ENCODE peak calls at places on chromosomes 3 and 15, in five cellular contexts. One of them, this sample, is unnamed.
A peak's percentile ranks its signal among the peaks of the same experiment; 100 is the strongest.

GRCh38 chr3:34073141-34073540 is 274.7 kb downstream of the PDCD6IP start:
- DNase-seq in SIG-M5: no peak
- DNase-seq in WTC11: no peak
- DNase-seq in activated naive CD8-positive, alpha-beta T cell treated with anti-CD3 and anti-CD28 coated beads, Interleukin-2, amount 50 U/mL, for 24 hours: no peak
- DNase-seq in stimulated activated CD4-positive, alpha-beta T cell treated with anti-CD3 and anti-CD28 coated beads, Interleukin-15, amount 100 ng/mL, for 1 hour: no peak
- DNase-seq in this sample: no peak

GRCh38 chr3:159634414-159634813 is 354.2 kb upstream of the IL12A start:
- DNase-seq in SIG-M5: no peak
- DNase-seq in WTC11: no peak
- DNase-seq in activated naive CD8-positive, alpha-beta T cell treated with anti-CD3 and anti-CD28 coated beads, Interleukin-2, amount 50 U/mL, for 24 hours: no peak
- DNase-seq in stimulated activated CD4-positive, alpha-beta T cell treated with anti-CD3 and anti-CD28 coated beads, Interleukin-15, amount 100 ng/mL, for 1 hour: no peak
- DNase-seq in this sample: no peak

GRCh38 chr3:131386429-131386926 is 4.9 kb downstream of the NUDT16 start:
- DNase-seq in SIG-M5: peak; percentile 10
- DNase-seq in WTC11: no peak
- DNase-seq in activated naive CD8-positive, alpha-beta T cell treated with anti-CD3 and anti-CD28 coated beads, Interleukin-2, amount 50 U/mL, for 24 hours: no peak
- DNase-seq in stimulated activated CD4-positive, alpha-beta T cell treated with anti-CD3 and anti-CD28 coated beads, Interleukin-15, amount 100 ng/mL, for 1 hour: no peak
- DNase-seq in this sample: no peak

GRCh38 chr3:30370681-30371271 is 235.6 kb upstream of the TGFBR2 start:
- DNase-seq in SIG-M5: no peak
- DNase-seq in WTC11: no peak
- DNase-seq in activated naive CD8-positive, alpha-beta T cell treated with anti-CD3 and anti-CD28 coated beads, Interleukin-2, amount 50 U/mL, for 24 hours: no peak
- DNase-seq in stimulated activated CD4-positive, alpha-beta T cell treated with anti-CD3 and anti-CD28 coated beads, Interleukin-15, amount 100 ng/mL, for 1 hour: no peak
- DNase-seq in this sample: no peak

GRCh38 chr3:126465928-126466564 is 9.6 kb downstream of the ZXDC start:
- DNase-seq in SIG-M5: no peak
- DNase-seq in WTC11: peak; percentile 4
- DNase-seq in activated naive CD8-positive, alpha-beta T cell treated with anti-CD3 and anti-CD28 coated beads, Interleukin-2, amount 50 U/mL, for 24 hours: no peak
- DNase-seq in stimulated activated CD4-positive, alpha-beta T cell treated with anti-CD3 and anti-CD28 coated beads, Interleukin-15, amount 100 ng/mL, for 1 hour: no peak
- DNase-seq in this sample: no peak

GRCh38 chr15:73935547-73935946 is 9.3 kb downstream of the LOXL1 start:
- DNase-seq in SIG-M5: no peak
- DNase-seq in WTC11: no peak
- DNase-seq in activated naive CD8-positive, alpha-beta T cell treated with anti-CD3 and anti-CD28 coated beads, Interleukin-2, amount 50 U/mL, for 24 hours: no peak
- DNase-seq in stimulated activated CD4-positive, alpha-beta T cell treated with anti-CD3 and anti-CD28 coated beads, Interleukin-15, amount 100 ng/mL, for 1 hour: no peak
- DNase-seq in this sample: no peak

GRCh38 chr15:37004373-37004869 is 95.9 kb downstream of the MEIS2 start:
- DNase-seq in SIG-M5: no peak
- DNase-seq in WTC11: no peak
- DNase-seq in activated naive CD8-positive, alpha-beta T cell treated with anti-CD3 and anti-CD28 coated beads, Interleukin-2, amount 50 U/mL, for 24 hours: no peak
- DNase-seq in stimulated activated CD4-positive, alpha-beta T cell treated with anti-CD3 and anti-CD28 coated beads, Interleukin-15, amount 100 ng/mL, for 1 hour: no peak
- DNase-seq in this sample: no peak

GRCh38 chr15:74889390-74889881 is 406 bp upstream of the MPI start:
- DNase-seq in SIG-M5: no peak
- DNase-seq in WTC11: peak; percentile 40
- DNase-seq in activated naive CD8-positive, alpha-beta T cell treated with anti-CD3 and anti-CD28 coated beads, Interleukin-2, amount 50 U/mL, for 24 hours: peak; percentile 27
- DNase-seq in stimulated activated CD4-positive, alpha-beta T cell treated with anti-CD3 and anti-CD28 coated beads, Interleukin-15, amount 100 ng/mL, for 1 hour: no peak
- DNase-seq in this sample: no peak

GRCh38 chr3:141594357-141594756 is 107.5 kb downstream of the RASA2 start:
- DNase-seq in SIG-M5: no peak
- DNase-seq in WTC11: no peak
- DNase-seq in activated naive CD8-positive, alpha-beta T cell treated with anti-CD3 and anti-CD28 coated beads, Interleukin-2, amount 50 U/mL, for 24 hours: no peak
- DNase-seq in stimulated activated CD4-positive, alpha-beta T cell treated with anti-CD3 and anti-CD28 coated beads, Interleukin-15, amount 100 ng/mL, for 1 hour: no peak
- DNase-seq in this sample: no peak

GRCh38 chr15:25565470-25566264 is 126.8 kb upstream of the UBE3A start:
- DNase-seq in SIG-M5: no peak
- DNase-seq in WTC11: no peak
- DNase-seq in activated naive CD8-positive, alpha-beta T cell treated with anti-CD3 and anti-CD28 coated beads, Interleukin-2, amount 50 U/mL, for 24 hours: no peak
- DNase-seq in stimulated activated CD4-positive, alpha-beta T cell treated with anti-CD3 and anti-CD28 coated beads, Interleukin-15, amount 100 ng/mL, for 1 hour: no peak
- DNase-seq in this sample: no peak

GRCh38 chr15:58077427-58077826 is 11.9 kb upstream of the ALDH1A2 start:
- DNase-seq in SIG-M5: no peak
- DNase-seq in WTC11: no peak
- DNase-seq in activated naive CD8-positive, alpha-beta T cell treated with anti-CD3 and anti-CD28 coated beads, Interleukin-2, amount 50 U/mL, for 24 hours: no peak
- DNase-seq in stimulated activated CD4-positive, alpha-beta T cell treated with anti-CD3 and anti-CD28 coated beads, Interleukin-15, amount 100 ng/mL, for 1 hour: no peak
- DNase-seq in this sample: no peak

GRCh38 chr3:98655666-98656065 is 62.3 kb upstream of the CPOX start:
- DNase-seq in SIG-M5: no peak
- DNase-seq in WTC11: no peak
- DNase-seq in activated naive CD8-positive, alpha-beta T cell treated with anti-CD3 and anti-CD28 coated beads, Interleukin-2, amount 50 U/mL, for 24 hours: no peak
- DNase-seq in stimulated activated CD4-positive, alpha-beta T cell treated with anti-CD3 and anti-CD28 coated beads, Interleukin-15, amount 100 ng/mL, for 1 hour: no peak
- DNase-seq in this sample: no peak

GRCh38 chr15:29925227-29926082 is 103.2 kb upstream of the TJP1 start:
- DNase-seq in SIG-M5: no peak
- DNase-seq in WTC11: peak; percentile 91
- DNase-seq in activated naive CD8-positive, alpha-beta T cell treated with anti-CD3 and anti-CD28 coated beads, Interleukin-2, amount 50 U/mL, for 24 hours: peak; percentile 40
- DNase-seq in stimulated activated CD4-positive, alpha-beta T cell treated with anti-CD3 and anti-CD28 coated beads, Interleukin-15, amount 100 ng/mL, for 1 hour: peak; percentile 3
- DNase-seq in this sample: no peak

GRCh38 chr3:136276049-136276755 is 26.1 kb downstream of the PCCB start:
- DNase-seq in SIG-M5: no peak
- DNase-seq in WTC11: no peak
- DNase-seq in activated naive CD8-positive, alpha-beta T cell treated with anti-CD3 and anti-CD28 coated beads, Interleukin-2, amount 50 U/mL, for 24 hours: no peak
- DNase-seq in stimulated activated CD4-positive, alpha-beta T cell treated with anti-CD3 and anti-CD28 coated beads, Interleukin-15, amount 100 ng/mL, for 1 hour: no peak
- DNase-seq in this sample: no peak

GRCh38 chr3:58342676-58343075 is 10.0 kb downstream of the PXK start:
- DNase-seq in SIG-M5: no peak
- DNase-seq in WTC11: no peak
- DNase-seq in activated naive CD8-positive, alpha-beta T cell treated with anti-CD3 and anti-CD28 coated beads, Interleukin-2, amount 50 U/mL, for 24 hours: no peak
- DNase-seq in stimulated activated CD4-positive, alpha-beta T cell treated with anti-CD3 and anti-CD28 coated beads, Interleukin-15, amount 100 ng/mL, for 1 hour: no peak
- DNase-seq in this sample: no peak

GRCh38 chr3:16550676-16551341 is 37.3 kb upstream of the RFTN1 start:
- DNase-seq in SIG-M5: peak; percentile 53
- DNase-seq in WTC11: peak; percentile 73
- DNase-seq in activated naive CD8-positive, alpha-beta T cell treated with anti-CD3 and anti-CD28 coated beads, Interleukin-2, amount 50 U/mL, for 24 hours: peak; percentile 77
- DNase-seq in stimulated activated CD4-positive, alpha-beta T cell treated with anti-CD3 and anti-CD28 coated beads, Interleukin-15, amount 100 ng/mL, for 1 hour: peak; percentile 11
- DNase-seq in this sample: peak; percentile 53

GRCh38 chr3:45601156-45601555 is 6.6 kb downstream of the LIMD1 start:
- DNase-seq in SIG-M5: no peak
- DNase-seq in WTC11: no peak
- DNase-seq in activated naive CD8-positive, alpha-beta T cell treated with anti-CD3 and anti-CD28 coated beads, Interleukin-2, amount 50 U/mL, for 24 hours: no peak
- DNase-seq in stimulated activated CD4-positive, alpha-beta T cell treated with anti-CD3 and anti-CD28 coated beads, Interleukin-15, amount 100 ng/mL, for 1 hour: no peak
- DNase-seq in this sample: no peak

GRCh38 chr3:37029516-37030163 is 36.3 kb downstream of the MLH1 start:
- DNase-seq in SIG-M5: no peak
- DNase-seq in WTC11: no peak
- DNase-seq in activated naive CD8-positive, alpha-beta T cell treated with anti-CD3 and anti-CD28 coated beads, Interleukin-2, amount 50 U/mL, for 24 hours: no peak
- DNase-seq in stimulated activated CD4-positive, alpha-beta T cell treated with anti-CD3 and anti-CD28 coated beads, Interleukin-15, amount 100 ng/mL, for 1 hour: no peak
- DNase-seq in this sample: no peak

GRCh38 chr3:105611304-105612192 is 244.8 kb downstream of the ALCAM start:
- DNase-seq in SIG-M5: no peak
- DNase-seq in WTC11: no peak
- DNase-seq in activated naive CD8-positive, alpha-beta T cell treated with anti-CD3 and anti-CD28 coated beads, Interleukin-2, amount 50 U/mL, for 24 hours: no peak
- DNase-seq in stimulated activated CD4-positive, alpha-beta T cell treated with anti-CD3 and anti-CD28 coated beads, Interleukin-15, amount 100 ng/mL, for 1 hour: no peak
- DNase-seq in this sample: no peak

GRCh38 chr3:72482589-72483249 is 365.5 kb downstream of the SHQ1 start:
- DNase-seq in SIG-M5: no peak
- DNase-seq in WTC11: no peak
- DNase-seq in activated naive CD8-positive, alpha-beta T cell treated with anti-CD3 and anti-CD28 coated beads, Interleukin-2, amount 50 U/mL, for 24 hours: peak; percentile 85
- DNase-seq in stimulated activated CD4-positive, alpha-beta T cell treated with anti-CD3 and anti-CD28 coated beads, Interleukin-15, amount 100 ng/mL, for 1 hour: peak; percentile 74
- DNase-seq in this sample: peak; percentile 52

GRCh38 chr3:138942271-138942670 is 4.7 kb downstream of the FOXL2 start:
- DNase-seq in SIG-M5: no peak
- DNase-seq in WTC11: peak; percentile 3
- DNase-seq in activated naive CD8-positive, alpha-beta T cell treated with anti-CD3 and anti-CD28 coated beads, Interleukin-2, amount 50 U/mL, for 24 hours: no peak
- DNase-seq in stimulated activated CD4-positive, alpha-beta T cell treated with anti-CD3 and anti-CD28 coated beads, Interleukin-15, amount 100 ng/mL, for 1 hour: no peak
- DNase-seq in this sample: no peak

GRCh38 chr3:177337548-177338331 is 140.5 kb upstream of the TBL1XR1 start:
- DNase-seq in SIG-M5: no peak
- DNase-seq in WTC11: no peak
- DNase-seq in activated naive CD8-positive, alpha-beta T cell treated with anti-CD3 and anti-CD28 coated beads, Interleukin-2, amount 50 U/mL, for 24 hours: peak; percentile 73
- DNase-seq in stimulated activated CD4-positive, alpha-beta T cell treated with anti-CD3 and anti-CD28 coated beads, Interleukin-15, amount 100 ng/mL, for 1 hour: peak; percentile 31
- DNase-seq in this sample: no peak

GRCh38 chr3:149352556-149352955 is 19.1 kb upstream of the TM4SF18 start:
- DNase-seq in SIG-M5: no peak
- DNase-seq in WTC11: peak; percentile 75
- DNase-seq in activated naive CD8-positive, alpha-beta T cell treated with anti-CD3 and anti-CD28 coated beads, Interleukin-2, amount 50 U/mL, for 24 hours: peak; percentile 29
- DNase-seq in stimulated activated CD4-positive, alpha-beta T cell treated with anti-CD3 and anti-CD28 coated beads, Interleukin-15, amount 100 ng/mL, for 1 hour: no peak
- DNase-seq in this sample: no peak

GRCh38 chr3:185221203-185221602 is 32.6 kb downstream of the EHHADH start:
- DNase-seq in SIG-M5: no peak
- DNase-seq in WTC11: no peak
- DNase-seq in activated naive CD8-positive, alpha-beta T cell treated with anti-CD3 and anti-CD28 coated beads, Interleukin-2, amount 50 U/mL, for 24 hours: no peak
- DNase-seq in stimulated activated CD4-positive, alpha-beta T cell treated with anti-CD3 and anti-CD28 coated beads, Interleukin-15, amount 100 ng/mL, for 1 hour: no peak
- DNase-seq in this sample: no peak

GRCh38 chr3:48038971-48039481 is 22.8 kb upstream of the MAP4 start:
- DNase-seq in SIG-M5: no peak
- DNase-seq in WTC11: no peak
- DNase-seq in activated naive CD8-positive, alpha-beta T cell treated with anti-CD3 and anti-CD28 coated beads, Interleukin-2, amount 50 U/mL, for 24 hours: no peak
- DNase-seq in stimulated activated CD4-positive, alpha-beta T cell treated with anti-CD3 and anti-CD28 coated beads, Interleukin-15, amount 100 ng/mL, for 1 hour: no peak
- DNase-seq in this sample: no peak

GRCh38 chr3:143206955-143207337 is 87.4 kb downstream of the CHST2 start:
- DNase-seq in SIG-M5: no peak
- DNase-seq in WTC11: no peak
- DNase-seq in activated naive CD8-positive, alpha-beta T cell treated with anti-CD3 and anti-CD28 coated beads, Interleukin-2, amount 50 U/mL, for 24 hours: no peak
- DNase-seq in stimulated activated CD4-positive, alpha-beta T cell treated with anti-CD3 and anti-CD28 coated beads, Interleukin-15, amount 100 ng/mL, for 1 hour: no peak
- DNase-seq in this sample: no peak

GRCh38 chr3:16373270-16373785 is 108.3 kb downstream of the OXNAD1 start:
- DNase-seq in SIG-M5: no peak
- DNase-seq in WTC11: no peak
- DNase-seq in activated naive CD8-positive, alpha-beta T cell treated with anti-CD3 and anti-CD28 coated beads, Interleukin-2, amount 50 U/mL, for 24 hours: no peak
- DNase-seq in stimulated activated CD4-positive, alpha-beta T cell treated with anti-CD3 and anti-CD28 coated beads, Interleukin-15, amount 100 ng/mL, for 1 hour: no peak
- DNase-seq in this sample: no peak

GRCh38 chr3:48268381-48268935 is 27.6 kb downstream of the ZNF589 start:
- DNase-seq in SIG-M5: no peak
- DNase-seq in WTC11: no peak
- DNase-seq in activated naive CD8-positive, alpha-beta T cell treated with anti-CD3 and anti-CD28 coated beads, Interleukin-2, amount 50 U/mL, for 24 hours: peak; percentile 77
- DNase-seq in stimulated activated CD4-positive, alpha-beta T cell treated with anti-CD3 and anti-CD28 coated beads, Interleukin-15, amount 100 ng/mL, for 1 hour: peak; percentile 58
- DNase-seq in this sample: peak; percentile 73

GRCh38 chr3:30428251-30428650 is 178.2 kb upstream of the TGFBR2 start:
- DNase-seq in SIG-M5: no peak
- DNase-seq in WTC11: no peak
- DNase-seq in activated naive CD8-positive, alpha-beta T cell treated with anti-CD3 and anti-CD28 coated beads, Interleukin-2, amount 50 U/mL, for 24 hours: no peak
- DNase-seq in stimulated activated CD4-positive, alpha-beta T cell treated with anti-CD3 and anti-CD28 coated beads, Interleukin-15, amount 100 ng/mL, for 1 hour: no peak
- DNase-seq in this sample: no peak

This sample was measured in T-cell.